ENCODE peak calls at places on chromosomes 11 and 22, in five cellular contexts. U, H, D, L and Y are unnamed samples.

GRCh38 chr22:28904211-28904808 is 20.9 kb downstream of the ZNRF3 start:
- DNase-seq in U (no peak), H (no peak), D (no peak), L (peak; percentile 66), Y (no peak)

GRCh38 chr22:41288245-41288946 is 2.4 kb upstream of the RANGAP1 start:
- DNase-seq in U (peak; percentile 74), H (no peak), D (no peak), L (peak; percentile 88), Y (no peak)

GRCh38 chr11:1553808-1554594 is 18.1 kb downstream of the DUSP8 start:
- DNase-seq in U (peak; percentile 98), H (peak; percentile 23), D (no peak), L (no peak), Y (peak; percentile 45)

GRCh38 chr11:109583996-109584395 is 162.0 kb downstream of the C11orf87 start:
- DNase-seq in U (no peak), H (no peak), D (no peak), L (no peak), Y (no peak)

GRCh38 chr11:106619320-106619990 is 398.8 kb downstream of the GUCY1A2 start:
- DNase-seq in U (no peak), H (no peak), D (no peak), L (no peak), Y (no peak)

GRCh38 chr22:20235453-20235991 is 32.6 kb downstream of the RTN4R start:
- DNase-seq in U (no peak), H (no peak), D (no peak), L (no peak), Y (no peak)

GRCh38 chr11:89405629-89406028 is 85.5 kb downstream of the NOX4 start:
- DNase-seq in U (no peak), H (no peak), D (no peak), L (no peak), Y (no peak)

GRCh38 chr11:100687630-100688395 is 725 bp downstream of the ARHGAP42 start:
- DNase-seq in U (peak; percentile 44), H (peak; percentile 55), D (peak; percentile 61), L (peak; percentile 85), Y (peak; percentile 59)

GRCh38 chr11:77473001-77473800 is 693 bp downstream of the PAK1 start:
- DNase-seq in U (peak; percentile 61), H (peak; percentile 52), D (peak; percentile 41), L (no peak), Y (peak; percentile 71)

GRCh38 chr22:48957987-48958321 is 869.7 kb downstream of the BRD1 start:
- DNase-seq in U (no peak), H (no peak), D (no peak), L (no peak), Y (no peak)

GRCh38 chr22:28837640-28838039 is 37.3 kb upstream of the XBP1 start:
- DNase-seq in U (no peak), H (no peak), D (no peak), L (no peak), Y (no peak)

GRCh38 chr11:34174411-34175041 is 69.1 kb downstream of the NAT10 start:
- DNase-seq in U (peak; percentile 83), H (peak; percentile 91), D (peak; percentile 81), L (peak; percentile 49), Y (peak; percentile 96)

GRCh38 chr22:26553056-26553752 is 36.7 kb downstream of the TPST2 start:
- DNase-seq in U (peak; percentile 87), H (no peak), D (no peak), L (peak; percentile 94), Y (no peak)

GRCh38 chr22:30947821-30948454 is 20.6 kb downstream of the MORC2 start:
- DNase-seq in U (no peak), H (no peak), D (no peak), L (peak; percentile 70), Y (no peak)

GRCh38 chr22:30944986-30945385 is 23.6 kb downstream of the MORC2 start:
- DNase-seq in U (no peak), H (no peak), D (no peak), L (no peak), Y (no peak)

GRCh38 chr22:30945653-30946052 is 22.9 kb downstream of the MORC2 start:
- DNase-seq in U (no peak), H (no peak), D (no peak), L (no peak), Y (no peak)

GRCh38 chr22:30947163-30947820 is 21.3 kb downstream of the MORC2 start:
- DNase-seq in U (no peak), H (no peak), D (peak; percentile 35), L (no peak), Y (peak; percentile 80)

GRCh38 chr22:30946354-30946753 is 22.2 kb downstream of the MORC2 start:
- DNase-seq in U (no peak), H (no peak), D (no peak), L (no peak), Y (no peak)
- H3K27ac ChIP-seq in U (no peak overlapping the region), H (peak overlapping the region; percentile 61), D (peak overlapping the region; percentile 80), L (no peak overlapping the region), Y (peak overlapping the region; percentile 37)

DNA sequence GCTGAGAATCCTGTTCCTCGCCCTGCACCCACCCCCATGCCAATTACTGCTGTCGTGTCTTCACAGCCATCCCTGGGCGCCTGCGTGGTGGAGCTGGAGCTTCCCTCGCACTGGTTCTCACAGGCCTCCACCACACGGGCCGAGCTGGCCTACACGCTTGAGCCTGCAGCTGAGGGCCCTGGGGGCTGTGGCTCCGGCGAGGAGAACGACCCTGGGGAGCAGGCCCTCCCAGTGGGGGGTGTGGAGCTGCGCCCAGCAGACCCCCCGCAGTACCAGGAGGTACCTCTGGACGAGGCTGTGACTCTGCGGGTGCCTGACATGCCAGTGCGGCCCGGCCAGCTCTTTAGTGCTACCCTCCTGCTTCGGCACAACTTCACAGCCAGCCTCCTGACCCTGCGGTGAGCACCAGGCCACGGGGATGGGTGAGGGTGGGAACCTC is 4.3 kb downstream of the TMEM132A start:
- DNase-seq in U (no peak), H (no peak), D (no peak), L (no peak), Y (peak; percentile 39)
- H3K4me1 ChIP-seq in U (peaks cover 18% of the 10 kb centered on the region), H (peaks cover 7% of the 10 kb centered on the region), D (peaks cover 20% of the 10 kb centered on the region), L (peaks cover 14% of the 10 kb centered on the region), Y (peaks cover 4% of the 10 kb centered on the region)

GRCh38 chr11:118259138-118259537 is 5.0 kb downstream of the MPZL2 start:
- DNase-seq in U (no peak), H (no peak), D (no peak), L (no peak), Y (no peak)
- H3K27me3 ChIP-seq in U (no peaks in the 10 kb centered on the region), H (no peaks in the 10 kb centered on the region), D (no peaks in the 10 kb centered on the region), L (peaks cover 15% of the 10 kb centered on the region), Y (no peaks in the 10 kb centered on the region)

DNA sequence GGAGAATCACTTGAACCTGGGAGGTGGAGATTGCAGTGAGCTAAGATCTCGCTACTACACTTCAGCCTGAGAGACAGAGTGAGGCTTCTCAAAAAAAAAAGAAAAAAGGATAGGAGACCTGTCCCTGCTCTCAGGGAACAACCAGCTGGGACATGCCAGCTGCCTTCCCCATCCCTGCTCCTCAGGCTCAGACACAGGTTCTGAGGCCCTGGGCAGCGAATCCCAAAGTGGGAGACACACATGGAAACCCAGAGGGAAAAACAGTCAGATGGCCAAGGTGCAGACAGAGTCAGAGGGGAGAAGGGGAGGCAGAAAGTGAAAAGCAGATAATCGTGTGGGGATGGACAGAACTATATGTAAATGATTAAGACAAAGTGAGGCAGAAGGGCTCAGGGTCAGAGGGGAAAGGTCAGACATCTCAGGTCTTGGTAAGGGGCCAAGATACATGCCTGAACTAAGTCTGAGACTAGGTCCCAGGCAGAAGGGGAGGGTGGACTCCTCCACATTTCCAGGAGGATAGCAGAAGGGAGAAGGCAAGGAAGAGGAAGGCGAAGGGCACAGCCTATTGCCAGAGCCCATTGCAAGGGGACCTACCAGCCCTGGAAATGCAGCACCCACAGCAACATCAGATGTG is 14.2 kb downstream of the STARD10 start:
- DNase-seq in U (no peak), H (no peak), D (no peak), L (no peak), Y (no peak)
- H3K27ac ChIP-seq in U (peak overlapping the region; percentile 92), H (no peak overlapping the region), D (peak overlapping the region; percentile 46), L (no peak overlapping the region), Y (no peak overlapping the region)

DNA sequence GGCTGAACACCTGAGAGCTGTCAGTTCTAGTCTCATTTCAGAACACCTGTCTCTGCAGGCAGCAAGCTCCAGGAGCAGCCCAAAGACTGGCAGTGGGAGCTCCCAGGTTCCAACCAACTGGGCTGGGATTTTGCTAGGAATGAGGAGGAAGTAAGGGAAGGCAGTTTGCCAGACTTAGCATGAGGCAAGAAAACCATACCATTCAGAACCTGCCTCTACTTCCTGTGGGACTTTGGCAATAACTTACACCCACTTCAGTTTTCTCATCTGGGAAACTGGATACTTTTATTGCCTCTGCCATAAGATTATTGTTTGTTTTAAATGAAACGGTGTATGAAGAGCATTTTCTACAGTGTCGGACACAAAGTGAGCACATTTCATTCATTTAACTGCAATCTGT is 363.7 kb upstream of the ISX start:
- DNase-seq in U (no peak), H (no peak), D (no peak), L (no peak), Y (no peak)
- H3K4me1 ChIP-seq in U (no peaks in the 10 kb centered on the region), H (no peaks in the 10 kb centered on the region), D (no peaks in the 10 kb centered on the region), L (no peaks in the 10 kb centered on the region), Y (no peaks in the 10 kb centered on the region)

DNA sequence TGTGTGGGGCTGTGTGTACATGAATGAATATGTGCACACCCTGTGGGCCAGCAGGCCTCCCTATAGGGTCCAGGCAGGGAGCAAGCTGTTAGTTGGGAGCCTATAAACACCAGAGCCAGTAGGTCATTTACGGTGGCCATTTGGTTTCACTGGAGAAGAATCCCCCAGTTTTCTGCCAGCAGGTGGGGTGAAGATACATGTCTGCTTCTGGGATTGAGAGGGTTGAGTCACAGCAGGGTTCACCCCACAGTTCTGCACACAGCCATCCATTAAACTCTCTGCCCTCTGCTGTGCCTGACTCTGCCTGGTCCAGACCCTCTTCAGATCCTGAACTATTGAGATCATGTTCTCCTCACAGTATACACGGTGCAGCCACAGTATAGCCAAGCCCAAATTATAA is 34.9 kb downstream of the BARX2 start:
- DNase-seq in U (no peak), H (no peak), D (no peak), L (no peak), Y (no peak)
- H3K27me3 ChIP-seq in U (no peaks in the 10 kb centered on the region), H (no peaks in the 10 kb centered on the region), D (no peaks in the 10 kb centered on the region), L (no peaks in the 10 kb centered on the region), Y (no peaks in the 10 kb centered on the region)

GRCh38 chr11:60194511-60194910 is 11.6 kb upstream of the MS4A6A start:
- DNase-seq in U (no peak), H (no peak), D (no peak), L (no peak), Y (no peak)
- H3K27ac ChIP-seq in U (peak overlapping the region; percentile 56), H (peak overlapping the region; percentile 9), D (peak overlapping the region; percentile 6), L (no peak overlapping the region), Y (no peak overlapping the region)